ENCODE peak calls at places on chromosome 11, in six cellular contexts. One of them, this sample, is unnamed. For H3K4me1, the result is how much of the 10 kb centered on the place peaks cover.

GRCh38 chr11:61793084-61793828 is 545 bp downstream of the FEN1 start:
- DNase-seq in neural progenitor cell: peak
- DNase-seq in body of pancreas: no peak
- DNase-seq in heart left ventricle: no peak
- DNase-seq in cardiac muscle cell: no peak
- DNase-seq in GM23338: peak
- DNase-seq in this sample: no peak

GRCh38 chr11:67613960-67614715 is 7.4 kb downstream of the NDUFV1 start:
- DNase-seq in heart left ventricle: peak
- DNase-seq in body of pancreas: peak
- DNase-seq in neural progenitor cell: peak
- DNase-seq in GM23338: peak
- DNase-seq in cardiac muscle cell: peak
- DNase-seq in this sample: peak

GRCh38 chr11:119942021-119942420 is 195.9 kb downstream of the TRIM29 start:
- DNase-seq in heart left ventricle: no peak
- DNase-seq in neural progenitor cell: no peak
- DNase-seq in body of pancreas: no peak
- DNase-seq in cardiac muscle cell: no peak
- DNase-seq in GM23338: peak
- DNase-seq in this sample: no peak

GRCh38 chr11:11816511-11817319 is 25.1 kb upstream of the USP47 start:
- DNase-seq in heart left ventricle: no peak
- DNase-seq in neural progenitor cell: no peak
- DNase-seq in GM23338: no peak
- DNase-seq in body of pancreas: no peak
- DNase-seq in cardiac muscle cell: peak
- DNase-seq in this sample: no peak

GRCh38 chr11:9815486-9816136 is 151.7 kb downstream of the SWAP70 start:
- DNase-seq in heart left ventricle: no peak
- DNase-seq in cardiac muscle cell: peak
- DNase-seq in GM23338: no peak
- DNase-seq in neural progenitor cell: no peak
- DNase-seq in body of pancreas: no peak
- DNase-seq in this sample: no peak

GRCh38 chr11:112941096-112941495 is 20.1 kb upstream of the NCAM1 start:
- DNase-seq in GM23338: no peak
- DNase-seq in cardiac muscle cell: no peak
- DNase-seq in heart left ventricle: no peak
- DNase-seq in neural progenitor cell: no peak
- DNase-seq in body of pancreas: no peak
- DNase-seq in this sample: peak

GRCh38 chr11:69956669-69957190 is 121.4 kb upstream of the ANO1 start:
- DNase-seq in heart left ventricle: no peak
- DNase-seq in body of pancreas: no peak
- DNase-seq in neural progenitor cell: no peak
- DNase-seq in GM23338: no peak
- DNase-seq in cardiac muscle cell: no peak
- DNase-seq in this sample: no peak

GRCh38 chr11:112226062-112226921 is at the start of gene PTS:
- DNase-seq in neural progenitor cell: peak
- DNase-seq in heart left ventricle: peak
- DNase-seq in GM23338: peak
- DNase-seq in body of pancreas: peak
- DNase-seq in cardiac muscle cell: peak
- DNase-seq in this sample: peak

GRCh38 chr11:36404831-36405230 is 105.2 kb downstream of the TRAF6 start:
- DNase-seq in cardiac muscle cell: no peak
- DNase-seq in body of pancreas: no peak
- DNase-seq in neural progenitor cell: no peak
- DNase-seq in GM23338: no peak
- DNase-seq in heart left ventricle: no peak
- DNase-seq in this sample: no peak

GRCh38 chr11:15843309-15843857 is 513.0 kb downstream of the SOX6 start:
- DNase-seq in GM23338: peak
- DNase-seq in body of pancreas: peak
- DNase-seq in neural progenitor cell: peak
- DNase-seq in cardiac muscle cell: peak
- DNase-seq in heart left ventricle: no peak
- DNase-seq in this sample: no peak

GRCh38 chr11:121630041-121630440 is 177.3 kb upstream of the SORL1-AS1 start:
- DNase-seq in cardiac muscle cell: peak
- DNase-seq in GM23338: no peak
- DNase-seq in body of pancreas: no peak
- DNase-seq in neural progenitor cell: no peak
- DNase-seq in heart left ventricle: no peak
- DNase-seq in this sample: no peak

GRCh38 chr11:2194877-2195755 is 23.5 kb upstream of the TH start:
- DNase-seq in body of pancreas: peak
- DNase-seq in heart left ventricle: peak
- DNase-seq in neural progenitor cell: peak
- DNase-seq in GM23338: peak
- DNase-seq in cardiac muscle cell: peak
- DNase-seq in this sample: peak

GRCh38 chr11:14341968-14342367 is 17.0 kb downstream of the RRAS2 start:
- DNase-seq in body of pancreas: no peak
- DNase-seq in heart left ventricle: no peak
- DNase-seq in GM23338: no peak
- DNase-seq in neural progenitor cell: no peak
- DNase-seq in cardiac muscle cell: no peak
- DNase-seq in this sample: no peak

GRCh38 chr11:14340721-14341120 is 18.3 kb downstream of the RRAS2 start:
- DNase-seq in cardiac muscle cell: no peak
- DNase-seq in GM23338: peak
- DNase-seq in heart left ventricle: no peak
- DNase-seq in body of pancreas: no peak
- DNase-seq in neural progenitor cell: peak
- DNase-seq in this sample: no peak

GRCh38 chr11:14345668-14346067 is 13.3 kb downstream of the RRAS2 start:
- DNase-seq in cardiac muscle cell: no peak
- DNase-seq in neural progenitor cell: no peak
- DNase-seq in heart left ventricle: no peak
- DNase-seq in body of pancreas: no peak
- DNase-seq in GM23338: no peak
- DNase-seq in this sample: no peak

GRCh38 chr11:14346303-14346702 is 12.7 kb downstream of the RRAS2 start:
- DNase-seq in cardiac muscle cell: no peak
- DNase-seq in GM23338: no peak
- DNase-seq in body of pancreas: no peak
- DNase-seq in neural progenitor cell: no peak
- DNase-seq in heart left ventricle: no peak
- DNase-seq in this sample: no peak

DNA sequence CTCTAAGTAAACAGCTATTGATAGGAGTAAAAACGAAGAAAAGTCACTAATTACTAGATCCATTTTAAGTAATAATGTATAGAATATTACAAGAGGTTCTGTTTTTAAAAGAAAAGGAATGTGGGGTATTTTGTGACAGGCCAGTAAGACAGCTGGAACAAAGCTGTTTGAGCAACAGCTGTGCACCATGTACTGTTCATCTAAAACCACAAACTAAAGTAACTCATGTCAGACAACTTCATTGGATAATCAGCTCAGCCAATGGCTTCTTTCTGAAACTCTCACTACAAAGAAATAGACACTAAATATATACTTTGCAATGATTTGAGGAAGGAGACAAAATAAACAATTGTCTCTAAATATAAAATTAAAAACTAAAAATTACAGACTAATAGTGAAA is 16.1 kb downstream of the RRAS2 start:
- DNase-seq in body of pancreas: no peak
- DNase-seq in GM23338: no peak
- DNase-seq in cardiac muscle cell: peak
- DNase-seq in heart left ventricle: no peak
- DNase-seq in neural progenitor cell: no peak
- DNase-seq in this sample: no peak
- H3K4me1 ChIP-seq in body of pancreas: under half
- H3K4me1 ChIP-seq in GM23338: under half
- H3K4me1 ChIP-seq in cardiac muscle cell: under half
- H3K4me1 ChIP-seq in heart left ventricle: under half
- H3K4me1 ChIP-seq in neural progenitor cell: under half
- H3K4me1 ChIP-seq in this sample: under half

GRCh38 chr11:127000991-127001390 is 421 bp upstream of the KIRREL3 start:
- DNase-seq in body of pancreas: no peak
- DNase-seq in cardiac muscle cell: no peak
- DNase-seq in neural progenitor cell: peak
- DNase-seq in heart left ventricle: no peak
- DNase-seq in GM23338: no peak
- DNase-seq in this sample: no peak

GRCh38 chr11:127006311-127006710 is 5.7 kb upstream of the KIRREL3 start:
- DNase-seq in cardiac muscle cell: no peak
- DNase-seq in heart left ventricle: no peak
- DNase-seq in body of pancreas: no peak
- DNase-seq in neural progenitor cell: no peak
- DNase-seq in GM23338: no peak
- DNase-seq in this sample: no peak

GRCh38 chr11:127002669-127003259 is 2.2 kb upstream of the KIRREL3 start:
- DNase-seq in GM23338: no peak
- DNase-seq in neural progenitor cell: peak
- DNase-seq in cardiac muscle cell: no peak
- DNase-seq in body of pancreas: no peak
- DNase-seq in heart left ventricle: no peak
- DNase-seq in this sample: no peak

GRCh38 chr11:127000291-127000968 is at the start of gene KIRREL3:
- DNase-seq in neural progenitor cell: peak
- DNase-seq in GM23338: peak
- DNase-seq in cardiac muscle cell: peak
- DNase-seq in body of pancreas: no peak
- DNase-seq in heart left ventricle: no peak
- DNase-seq in this sample: no peak

GRCh38 chr11:127003260-127003981 is 2.9 kb upstream of the KIRREL3 start:
- DNase-seq in body of pancreas: peak
- DNase-seq in heart left ventricle: no peak
- DNase-seq in neural progenitor cell: peak
- DNase-seq in GM23338: peak
- DNase-seq in cardiac muscle cell: no peak
- DNase-seq in this sample: peak
- TF ChIP-seq CTCF in body of pancreas: peak
- TF ChIP-seq CTCF in heart left ventricle: no peak
- TF ChIP-seq CTCF in neural progenitor cell: peak
- TF ChIP-seq CTCF in GM23338: peak
- TF ChIP-seq CTCF in cardiac muscle cell: peak
- TF ChIP-seq CTCF in this sample: no peak

GRCh38 chr11:45662096-45662664 is 3.2 kb downstream of the CHST1 start:
- DNase-seq in GM23338: no peak
- DNase-seq in heart left ventricle: no peak
- DNase-seq in cardiac muscle cell: no peak
- DNase-seq in neural progenitor cell: no peak
- DNase-seq in body of pancreas: no peak
- DNase-seq in this sample: no peak

GRCh38 chr11:45663486-45664375 is 1.7 kb downstream of the CHST1 start:
- DNase-seq in cardiac muscle cell: no peak
- DNase-seq in heart left ventricle: no peak
- DNase-seq in GM23338: no peak
- DNase-seq in body of pancreas: no peak
- DNase-seq in neural progenitor cell: no peak
- DNase-seq in this sample: peak

GRCh38 chr11:45664376-45665205 is 831 bp downstream of the CHST1 start:
- DNase-seq in GM23338: peak
- DNase-seq in cardiac muscle cell: no peak
- DNase-seq in body of pancreas: no peak
- DNase-seq in heart left ventricle: no peak
- DNase-seq in neural progenitor cell: peak
- DNase-seq in this sample: no peak

GRCh38 chr11:45661417-45662055 is 3.9 kb downstream of the CHST1 start:
- DNase-seq in heart left ventricle: no peak
- DNase-seq in cardiac muscle cell: no peak
- DNase-seq in GM23338: no peak
- DNase-seq in neural progenitor cell: no peak
- DNase-seq in body of pancreas: no peak
- DNase-seq in this sample: no peak

GRCh38 chr11:45662665-45663485 is 2.5 kb downstream of the CHST1 start:
- DNase-seq in cardiac muscle cell: peak
- DNase-seq in GM23338: peak
- DNase-seq in body of pancreas: peak
- DNase-seq in heart left ventricle: no peak
- DNase-seq in neural progenitor cell: peak
- DNase-seq in this sample: no peak
- H3K4me1 ChIP-seq in cardiac muscle cell: under half
- H3K4me1 ChIP-seq in GM23338: under half
- H3K4me1 ChIP-seq in body of pancreas: under half
- H3K4me1 ChIP-seq in heart left ventricle: under half
- H3K4me1 ChIP-seq in neural progenitor cell: under half
- H3K4me1 ChIP-seq in this sample: half or more

GRCh38 chr11:95148938-95149337 is 59.3 kb downstream of the ENDOD1 start:
- DNase-seq in GM23338: no peak
- DNase-seq in cardiac muscle cell: no peak
- DNase-seq in heart left ventricle: no peak
- DNase-seq in body of pancreas: no peak
- DNase-seq in neural progenitor cell: no peak
- DNase-seq in this sample: no peak

GRCh38 chr11:95149659-95150294 is 60.1 kb downstream of the ENDOD1 start:
- DNase-seq in heart left ventricle: peak
- DNase-seq in neural progenitor cell: peak
- DNase-seq in GM23338: peak
- DNase-seq in body of pancreas: peak
- DNase-seq in cardiac muscle cell: peak
- DNase-seq in this sample: peak

GRCh38 chr11:95148421-95148820 is 58.8 kb downstream of the ENDOD1 start:
- DNase-seq in cardiac muscle cell: no peak
- DNase-seq in neural progenitor cell: no peak
- DNase-seq in body of pancreas: no peak
- DNase-seq in heart left ventricle: no peak
- DNase-seq in GM23338: no peak
- DNase-seq in this sample: no peak

GRCh38 chr11:95152878-95153856 is 63.5 kb downstream of the ENDOD1 start:
- DNase-seq in heart left ventricle: no peak
- DNase-seq in neural progenitor cell: no peak
- DNase-seq in body of pancreas: no peak
- DNase-seq in cardiac muscle cell: no peak
- DNase-seq in GM23338: no peak
- DNase-seq in this sample: no peak

DNA sequence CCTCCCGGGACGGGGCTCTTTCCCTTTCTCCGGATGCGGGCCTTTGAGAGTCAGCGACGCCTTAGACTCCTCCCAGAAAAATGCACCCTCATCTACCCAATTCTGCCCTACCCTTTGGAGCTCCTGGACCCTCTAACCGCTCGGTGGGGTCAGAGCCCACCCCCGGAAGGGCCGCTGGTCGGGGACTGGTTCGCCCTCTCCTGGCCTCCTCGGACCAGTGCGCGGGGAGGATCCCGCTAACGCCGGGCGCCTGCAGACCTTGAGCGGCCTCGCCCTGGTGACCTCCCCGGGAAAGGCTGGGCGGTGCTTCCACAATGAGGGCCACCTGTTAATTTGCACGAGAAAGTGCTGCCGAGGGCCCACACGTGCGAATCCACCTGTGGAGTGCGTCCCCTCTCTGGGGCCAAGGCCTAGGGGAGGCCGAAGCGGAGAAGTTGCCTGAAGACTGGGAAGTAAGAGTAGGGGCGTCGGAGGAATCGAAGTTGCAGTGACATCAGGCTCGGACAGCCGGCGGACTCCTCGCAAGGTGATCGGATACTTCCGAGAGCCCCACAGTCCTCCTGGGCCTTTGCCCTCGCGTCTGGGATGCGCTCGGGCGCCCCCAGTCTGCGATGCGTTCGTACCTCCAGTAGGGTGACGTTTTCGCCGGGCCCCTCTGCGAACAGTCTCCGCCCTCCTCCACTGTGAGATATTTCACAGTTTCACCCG is 61.5 kb downstream of the ENDOD1 start:
- DNase-seq in GM23338: peak
- DNase-seq in heart left ventricle: peak
- DNase-seq in body of pancreas: peak
- DNase-seq in cardiac muscle cell: peak
- DNase-seq in neural progenitor cell: peak
- DNase-seq in this sample: peak
- TF ChIP-seq CTCF in GM23338: peak
- TF ChIP-seq CTCF in heart left ventricle: peak
- TF ChIP-seq CTCF in body of pancreas: peak
- TF ChIP-seq CTCF in cardiac muscle cell: peak
- TF ChIP-seq CTCF in neural progenitor cell: peak
- TF ChIP-seq CTCF in this sample: peak